ENCODE peak calls at places on chromosomes 16 and 17, in eight cellular contexts. L is heart right ventricle; M is sciatic nerve; R is stimulated activated naive CD8-positive, alpha-beta T cell treated with anti-CD3 and anti-CD28 coated beads, Interleukin-15, Interleukin-2, amounts not matched to agents 100 U/mL and 50 U/mL, for 24 hours; X is naive thymus-derived CD8-positive, alpha-beta T cell; O is natural killer cell; W is activated naive CD4-positive, alpha-beta T cell treated with anti-CD3 and anti-CD28 coated beads, Interleukin-2, amount 50 U/mL, for 72 hours; P is upper lobe of left lung. T is an unnamed sample.

GRCh38 chr17:41737680-41738023 is 3.2 kb upstream of the HAP1 start:
- ATAC-seq in P (peak; percentile 1), W (peak; percentile 27), M (peak; percentile 4), O (no peak), L (peak; percentile 21), R (no peak), X (peak; percentile 20), T (peak; percentile 14)

GRCh38 chr17:78104540-78104941 is 24.0 kb downstream of the TMC6 start:
- ATAC-seq in P (peak; percentile 19), L (no peak), R (peak; percentile 24), M (no peak), X (no peak), O (no peak), W (no peak), T (no peak)

GRCh38 chr17:27315322-27315721 is 21.4 kb downstream of the WSB1 start:
- ATAC-seq in X (no peak), R (no peak), P (peak; percentile 55), W (no peak), M (peak; percentile 77), O (no peak), L (peak; percentile 71), T (no peak)

GRCh38 chr16:35134471-35134870 is 1675.1 kb downstream of the TP53TG3F start:
- ATAC-seq in R (no peak), O (no peak), W (no peak), M (no peak), P (no peak), L (no peak), X (no peak), T (no peak)

GRCh38 chr17:80482555-80483308 is 6.3 kb upstream of the NPTX1 start:
- ATAC-seq in R (no peak), X (no peak), M (no peak), W (no peak), L (no peak), P (no peak), O (no peak), T (no peak)

GRCh38 chr16:49528564-49529150 is 155.1 kb downstream of the C16orf78 start:
- ATAC-seq in P (peak; percentile 6), L (peak; percentile 58), R (peak; percentile 33), X (peak; percentile 34), W (peak; percentile 39), M (peak; percentile 42), O (no peak), T (no peak)

GRCh38 chr17:559699-560378 is 154.8 kb downstream of the VPS53 start:
- ATAC-seq in R (peak; percentile 60), X (no peak), M (peak; percentile 93), L (peak; percentile 76), W (peak; percentile 39), O (peak; percentile 48), P (peak; percentile 92), T (peak; percentile 78)

GRCh38 chr16:15950869-15951268 is 1.5 kb downstream of the ABCC1 start:
- ATAC-seq in M (no peak), L (no peak), X (no peak), O (no peak), P (no peak), W (no peak), R (no peak), T (no peak)

GRCh38 chr16:58035356-58036170 is 10.0 kb downstream of the MMP15 start:
- ATAC-seq in W (no peak), O (no peak), X (no peak), P (no peak), M (no peak), L (no peak), R (no peak), T (no peak)

GRCh38 chr16:22188595-22189442 is 17.3 kb upstream of the EEF2K start:
- ATAC-seq in M (no peak), R (no peak), L (no peak), W (no peak), O (no peak), P (no peak), X (no peak), T (no peak)

GRCh38 chr17:32859857-32860525 is 16.9 kb downstream of the MYO1D start:
- ATAC-seq in P (no peak), M (no peak), R (peak; percentile 86), W (peak; percentile 88), X (no peak), O (peak; percentile 83), L (no peak), T (peak; percentile 37)

GRCh38 chr17:76146053-76146875 is 5.2 kb upstream of the FOXJ1 start:
- ATAC-seq in L (no peak), R (no peak), O (peak; percentile 36), X (peak; percentile 0), P (no peak), M (peak; percentile 37), W (no peak), T (peak; percentile 61)

GRCh38 chr16:67862623-67863583 is 9.9 kb upstream of the EDC4 start:
- ATAC-seq in O (no peak), W (no peak), L (peak; percentile 95), M (peak; percentile 88), R (no peak), P (peak; percentile 81), X (no peak), T (no peak)

GRCh38 chr17:20068445-20068844 is 59.3 kb downstream of the SPECC1 start:
- ATAC-seq in L (no peak), O (no peak), M (no peak), P (no peak), X (no peak), W (no peak), R (no peak), T (no peak)

GRCh38 chr16:73878616-73879015 is 418.0 kb upstream of the PSMD7 start:
- ATAC-seq in L (no peak), P (no peak), O (no peak), R (no peak), M (no peak), W (no peak), X (no peak), T (no peak)

GRCh38 chr16:11190585-11191565 is 65.1 kb downstream of the SOCS1 start:
- ATAC-seq in P (no peak), O (no peak), R (peak; percentile 78), L (no peak), W (peak; percentile 41), M (no peak), X (no peak), T (peak; percentile 94)

GRCh38 chr17:69047368-69048263 is 13.1 kb downstream of the ABCA9 start:
- ATAC-seq in M (peak; percentile 91), X (no peak), P (peak; percentile 91), R (no peak), L (peak; percentile 91), W (no peak), O (no peak), T (no peak)

GRCh38 chr17:39939588-39940419 is 12.3 kb downstream of the LRRC3C start:
- ATAC-seq in X (peak; percentile 98), O (no peak), R (peak; percentile 96), W (peak; percentile 96), P (peak; percentile 77), M (peak; percentile 91), L (peak; percentile 87), T (peak; percentile 100)

GRCh38 chr17:80277751-80278671 is 17.4 kb downstream of the RNF213 start:
- ATAC-seq in W (no peak), X (no peak), M (peak; percentile 29), O (no peak), L (peak; percentile 41), P (no peak), R (no peak), T (peak; percentile 13)

GRCh38 chr17:17073006-17073626 is 30.9 kb downstream of the MPRIP start:
- ATAC-seq in L (peak; percentile 55), O (no peak), W (no peak), M (no peak), P (no peak), X (peak; percentile 55), R (no peak), T (no peak)

GRCh38 chr17:8176197-8176940 is at the start of gene TMEM107:
- ATAC-seq in R (peak; percentile 69), O (peak; percentile 60), P (peak; percentile 93), L (peak; percentile 86), M (peak; percentile 88), X (peak; percentile 56), W (peak; percentile 47), T (peak; percentile 74)

GRCh38 chr17:70865993-70866804 is 696.9 kb downstream of the KCNJ2 start:
- ATAC-seq in W (no peak), L (no peak), X (no peak), O (no peak), M (peak; percentile 53), R (no peak), P (no peak), T (no peak)

GRCh38 chr17:5506307-5506706 is 19.9 kb downstream of the MIS12 start:
- ATAC-seq in X (no peak), L (no peak), W (no peak), O (no peak), R (no peak), P (no peak), M (no peak), T (no peak)

GRCh38 chr17:47317119-47317518 is 6.6 kb upstream of the EFCAB13 start:
- ATAC-seq in O (no peak), R (no peak), M (peak; percentile 64), L (no peak), P (peak; percentile 81), X (no peak), W (no peak), T (no peak)

GRCh38 chr16:85498607-85499006 is 114.5 kb upstream of the GSE1 start:
- ATAC-seq in L (peak; percentile 54), P (no peak), O (peak; percentile 25), R (no peak), X (peak; percentile 23), M (no peak), W (no peak), T (no peak)

T was measured in activated T-helper 17 cell treated with anti-CD3 and anti-CD28 coated beads, Interleukin-2, amount 50 U/mL, for 72 hours.